ENCODE peak calls at places on chromosomes 5 and 9, in seven cellular contexts. One of them, this sample, is unnamed. For H3K9me3, the result is how much of the 10 kb centered on the place peaks cover.

GRCh38 chr9:93121316-93122241 is 12.5 kb downstream of the NINJ1 start:
- DNase-seq in A673: no peak
- DNase-seq in Caco-2: no peak
- DNase-seq in gastrocnemius medialis: peak
- DNase-seq in spleen: peak
- DNase-seq in heart left ventricle: peak
- DNase-seq in PC-9: no peak
- DNase-seq in this sample: peak

GRCh38 chr5:37571974-37572373 is 192.9 kb downstream of the WDR70 start:
- DNase-seq in PC-9: no peak
- DNase-seq in heart left ventricle: no peak
- DNase-seq in Caco-2: no peak
- DNase-seq in gastrocnemius medialis: no peak
- DNase-seq in spleen: no peak
- DNase-seq in A673: peak
- DNase-seq in this sample: no peak

GRCh38 chr5:168882283-168882682 is 303.1 kb upstream of the PANK3 start:
- DNase-seq in gastrocnemius medialis: no peak
- DNase-seq in heart left ventricle: no peak
- DNase-seq in Caco-2: no peak
- DNase-seq in PC-9: no peak
- DNase-seq in A673: no peak
- DNase-seq in spleen: no peak
- DNase-seq in this sample: no peak

GRCh38 chr5:89037090-89037489 is 154.1 kb upstream of the MEF2C start:
- DNase-seq in Caco-2: no peak
- DNase-seq in gastrocnemius medialis: no peak
- DNase-seq in spleen: no peak
- DNase-seq in PC-9: peak
- DNase-seq in A673: no peak
- DNase-seq in heart left ventricle: no peak
- DNase-seq in this sample: peak

GRCh38 chr9:115694014-115694413 is 459.6 kb upstream of the PAPPA start:
- DNase-seq in spleen: no peak
- DNase-seq in A673: peak
- DNase-seq in PC-9: peak
- DNase-seq in gastrocnemius medialis: peak
- DNase-seq in Caco-2: peak
- DNase-seq in heart left ventricle: no peak
- DNase-seq in this sample: no peak

GRCh38 chr9:115114541-115114940 is 3.4 kb downstream of the TNC start:
- DNase-seq in heart left ventricle: no peak
- DNase-seq in gastrocnemius medialis: no peak
- DNase-seq in PC-9: no peak
- DNase-seq in spleen: no peak
- DNase-seq in Caco-2: no peak
- DNase-seq in A673: peak
- DNase-seq in this sample: no peak

GRCh38 chr5:135641329-135642178 is 62.8 kb upstream of the CXCL14 start:
- DNase-seq in Caco-2: no peak
- DNase-seq in PC-9: no peak
- DNase-seq in heart left ventricle: no peak
- DNase-seq in gastrocnemius medialis: no peak
- DNase-seq in spleen: no peak
- DNase-seq in A673: no peak
- DNase-seq in this sample: no peak

GRCh38 chr5:11182441-11183080 is 421.5 kb upstream of the DAP start:
- DNase-seq in spleen: no peak
- DNase-seq in gastrocnemius medialis: no peak
- DNase-seq in heart left ventricle: no peak
- DNase-seq in A673: peak
- DNase-seq in Caco-2: peak
- DNase-seq in PC-9: peak
- DNase-seq in this sample: no peak

GRCh38 chr5:66807743-66808142 is 211.6 kb downstream of the MAST4 start:
- DNase-seq in Caco-2: peak
- DNase-seq in heart left ventricle: no peak
- DNase-seq in PC-9: peak
- DNase-seq in gastrocnemius medialis: no peak
- DNase-seq in A673: peak
- DNase-seq in spleen: no peak
- DNase-seq in this sample: no peak

GRCh38 chr9:98627291-98627690 is 81.4 kb downstream of the GABBR2 start:
- DNase-seq in Caco-2: no peak
- DNase-seq in heart left ventricle: no peak
- DNase-seq in PC-9: no peak
- DNase-seq in spleen: peak
- DNase-seq in gastrocnemius medialis: no peak
- DNase-seq in A673: no peak
- DNase-seq in this sample: no peak

GRCh38 chr9:99749641-99750040 is 72.0 kb upstream of the NR4A3 start:
- DNase-seq in Caco-2: no peak
- DNase-seq in heart left ventricle: no peak
- DNase-seq in gastrocnemius medialis: no peak
- DNase-seq in A673: no peak
- DNase-seq in PC-9: peak
- DNase-seq in spleen: no peak
- DNase-seq in this sample: no peak

GRCh38 chr5:111968459-111968858 is 211.5 kb upstream of the NREP start:
- DNase-seq in Caco-2: no peak
- DNase-seq in gastrocnemius medialis: no peak
- DNase-seq in spleen: no peak
- DNase-seq in A673: no peak
- DNase-seq in PC-9: no peak
- DNase-seq in heart left ventricle: no peak
- DNase-seq in this sample: no peak

GRCh38 chr5:78132507-78132906 is 162.0 kb downstream of the AP3B1 start:
- DNase-seq in PC-9: no peak
- DNase-seq in spleen: no peak
- DNase-seq in heart left ventricle: no peak
- DNase-seq in gastrocnemius medialis: no peak
- DNase-seq in A673: no peak
- DNase-seq in Caco-2: no peak
- DNase-seq in this sample: no peak

GRCh38 chr5:78129632-78130031 is 164.9 kb downstream of the AP3B1 start:
- DNase-seq in gastrocnemius medialis: no peak
- DNase-seq in heart left ventricle: no peak
- DNase-seq in A673: no peak
- DNase-seq in spleen: no peak
- DNase-seq in Caco-2: no peak
- DNase-seq in PC-9: no peak
- DNase-seq in this sample: no peak

GRCh38 chr5:78133423-78133822 is 161.1 kb downstream of the AP3B1 start:
- DNase-seq in gastrocnemius medialis: no peak
- DNase-seq in PC-9: no peak
- DNase-seq in spleen: no peak
- DNase-seq in heart left ventricle: no peak
- DNase-seq in Caco-2: no peak
- DNase-seq in A673: no peak
- DNase-seq in this sample: no peak

DNA sequence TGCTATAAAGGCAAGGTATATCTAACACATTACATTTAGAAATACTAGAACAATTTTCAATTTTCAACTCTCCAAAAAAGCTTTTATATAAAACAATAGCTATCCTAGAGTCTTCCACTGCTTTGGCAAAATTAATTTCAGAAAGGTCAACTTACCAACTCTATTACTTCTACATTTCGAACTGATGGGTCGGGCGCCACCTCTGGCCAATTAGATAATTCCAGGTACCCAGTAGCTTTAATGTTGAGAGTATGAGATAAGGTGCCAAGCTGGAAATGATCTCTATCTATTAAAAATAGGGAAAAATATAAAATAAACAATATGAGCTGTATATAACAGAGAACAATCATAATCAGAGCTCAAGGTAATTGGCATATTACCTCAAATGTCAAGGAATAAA is 166.6 kb downstream of the AP3B1 start:
- DNase-seq in gastrocnemius medialis: no peak
- DNase-seq in A673: no peak
- DNase-seq in heart left ventricle: no peak
- DNase-seq in Caco-2: no peak
- DNase-seq in spleen: no peak
- DNase-seq in PC-9: no peak
- DNase-seq in this sample: no peak
- H3K9me3 ChIP-seq in gastrocnemius medialis: under half
- H3K9me3 ChIP-seq in A673: under half
- H3K9me3 ChIP-seq in heart left ventricle: under half
- H3K9me3 ChIP-seq in Caco-2: under half
- H3K9me3 ChIP-seq in spleen: under half
- H3K9me3 ChIP-seq in PC-9: under half
- H3K9me3 ChIP-seq in this sample: under half

GRCh38 chr5:154896562-154896919 is 38.1 kb downstream of the CNOT8 start:
- DNase-seq in A673: no peak
- DNase-seq in gastrocnemius medialis: no peak
- DNase-seq in spleen: no peak
- DNase-seq in heart left ventricle: no peak
- DNase-seq in Caco-2: no peak
- DNase-seq in PC-9: no peak
- DNase-seq in this sample: no peak
- TF ChIP-seq CTCF in A673: no peak
- TF ChIP-seq CTCF in gastrocnemius medialis: no peak
- TF ChIP-seq CTCF in spleen: no peak
- TF ChIP-seq CTCF in heart left ventricle: no peak
- TF ChIP-seq CTCF in Caco-2: no peak
- TF ChIP-seq CTCF in PC-9: no peak
- TF ChIP-seq CTCF in this sample: no peak

DNA sequence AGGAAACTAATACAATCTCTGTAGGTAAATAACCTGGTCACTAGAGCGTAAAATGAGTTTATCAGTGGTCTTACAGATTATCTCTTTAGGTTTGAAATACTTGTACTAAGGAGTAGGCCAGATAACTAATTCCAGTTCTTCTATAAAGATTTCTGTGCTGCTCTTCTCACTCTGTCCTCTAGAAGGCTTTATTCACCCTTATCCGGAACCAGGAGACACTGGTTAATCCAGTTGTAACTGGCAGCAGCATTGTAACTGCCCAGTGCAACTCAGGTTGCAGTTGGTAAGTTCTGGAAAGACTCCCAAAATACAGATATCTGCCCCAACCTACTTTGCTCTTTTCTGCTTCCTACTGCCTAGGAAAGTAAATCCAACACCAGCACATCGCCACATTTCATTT is 19.8 kb downstream of the C5orf22 start:
- DNase-seq in Caco-2: no peak
- DNase-seq in spleen: no peak
- DNase-seq in A673: no peak
- DNase-seq in heart left ventricle: no peak
- DNase-seq in gastrocnemius medialis: no peak
- DNase-seq in PC-9: no peak
- DNase-seq in this sample: no peak
- H3K4me3 ChIP-seq in Caco-2: no peak
- H3K4me3 ChIP-seq in spleen: no peak
- H3K4me3 ChIP-seq in A673: no peak
- H3K4me3 ChIP-seq in heart left ventricle: no peak
- H3K4me3 ChIP-seq in gastrocnemius medialis: no peak
- H3K4me3 ChIP-seq in PC-9: no peak
- H3K4me3 ChIP-seq in this sample: no peak

GRCh38 chr5:26563979-26564378 is 474.4 kb downstream of the CDH9 start:
- DNase-seq in gastrocnemius medialis: no peak
- DNase-seq in heart left ventricle: no peak
- DNase-seq in spleen: no peak
- DNase-seq in A673: no peak
- DNase-seq in Caco-2: no peak
- DNase-seq in PC-9: no peak
- DNase-seq in this sample: no peak
- H3K9me3 ChIP-seq in gastrocnemius medialis: under half
- H3K9me3 ChIP-seq in heart left ventricle: under half
- H3K9me3 ChIP-seq in spleen: under half
- H3K9me3 ChIP-seq in A673: under half
- H3K9me3 ChIP-seq in Caco-2: under half
- H3K9me3 ChIP-seq in PC-9: under half
- H3K9me3 ChIP-seq in this sample: under half

DNA sequence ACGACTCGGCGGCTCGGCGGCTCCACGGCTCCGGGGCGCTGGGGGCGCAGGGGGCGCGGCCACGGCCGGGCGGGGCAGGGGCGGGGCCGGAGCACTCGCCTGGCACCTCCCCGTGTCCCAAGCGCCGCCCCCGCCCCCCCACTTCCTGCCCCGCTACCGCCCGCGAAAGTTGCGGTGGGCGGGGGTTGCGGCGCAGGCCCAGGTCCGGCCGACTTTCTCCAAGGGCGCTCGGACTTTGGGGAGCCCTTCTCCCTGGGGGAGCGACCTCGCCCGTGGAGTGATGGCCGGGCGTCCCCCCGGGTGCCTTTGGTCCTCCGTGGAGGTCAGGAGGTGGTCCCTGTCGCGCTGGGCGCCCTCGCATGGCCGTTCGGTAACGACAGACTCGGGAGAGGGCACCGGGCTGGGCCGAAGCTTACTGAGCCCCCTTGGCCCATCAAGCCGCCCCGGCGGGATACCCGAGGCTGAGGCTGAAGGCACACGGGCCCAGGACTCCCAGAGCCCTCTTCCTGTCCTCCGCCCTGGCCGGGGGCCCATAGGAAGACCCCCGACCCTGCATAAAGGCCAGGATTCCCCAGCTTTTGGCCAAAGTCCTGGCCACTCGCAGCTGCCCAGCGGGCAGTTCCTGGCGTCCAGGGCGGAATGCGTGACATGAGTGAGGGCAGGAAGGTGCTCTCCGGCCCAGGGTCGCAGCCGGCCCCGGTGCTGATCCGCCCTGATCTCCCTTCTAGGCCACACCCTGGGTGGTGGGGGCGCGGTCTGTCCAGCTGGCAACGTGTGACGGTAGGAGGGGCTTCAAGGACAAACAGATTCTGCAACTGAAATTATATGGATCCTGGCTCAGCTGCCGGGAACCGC is 883 bp upstream of the VAV2 start:
- DNase-seq in Caco-2: peak
- DNase-seq in spleen: peak
- DNase-seq in gastrocnemius medialis: peak
- DNase-seq in heart left ventricle: peak
- DNase-seq in A673: peak
- DNase-seq in PC-9: peak
- DNase-seq in this sample: peak
- TF ChIP-seq CTCF in Caco-2: peak
- TF ChIP-seq CTCF in spleen: no peak
- TF ChIP-seq CTCF in gastrocnemius medialis: peak
- TF ChIP-seq CTCF in heart left ventricle: peak
- TF ChIP-seq CTCF in A673: peak
- TF ChIP-seq CTCF in PC-9: peak
- TF ChIP-seq CTCF in this sample: peak

GRCh38 chr9:113349044-113349433 is 302 bp upstream of the BSPRY start:
- DNase-seq in gastrocnemius medialis: no peak
- DNase-seq in spleen: no peak
- DNase-seq in PC-9: no peak
- DNase-seq in A673: no peak
- DNase-seq in Caco-2: no peak
- DNase-seq in heart left ventricle: no peak
- DNase-seq in this sample: no peak
- H3K4me3 ChIP-seq in gastrocnemius medialis: peak
- H3K4me3 ChIP-seq in spleen: peak
- H3K4me3 ChIP-seq in PC-9: peak
- H3K4me3 ChIP-seq in A673: peak
- H3K4me3 ChIP-seq in Caco-2: peak
- H3K4me3 ChIP-seq in heart left ventricle: no peak
- H3K4me3 ChIP-seq in this sample: peak

This sample was measured in RWPE2.